ENCODE peak calls at places on chromosomes 12 and 14, in six cellular contexts. G is tibial artery, O is A549, I is Panc1, P is left lung, R is fibroblast of lung. U is an unnamed sample.

GRCh38 chr12:57549203-57549908 is 488 bp upstream of the KIF5A start:
- DNase-seq in R (no peak), P (no peak), I (no peak), O (no peak), G (peak; percentile 49), U (no peak)

GRCh38 chr14:49881296-49882006 is 11.4 kb upstream of the ARF6 start:
- DNase-seq in P (no peak), G (no peak), I (no peak), O (no peak), R (no peak), U (no peak)

GRCh38 chr12:101767537-101767936 is 28.3 kb upstream of the SYCP3 start:
- DNase-seq in I (no peak), G (no peak), R (no peak), P (no peak), O (no peak), U (no peak)

GRCh38 chr12:112261559-112261958 is 120.7 kb downstream of the HECTD4 start:
- DNase-seq in G (no peak), O (peak; percentile 37), I (no peak), R (no peak), P (no peak), U (no peak)

GRCh38 chr14:93936245-93936644 is 9.1 kb downstream of the FAM181A start:
- DNase-seq in O (peak; percentile 41), R (no peak), P (no peak), I (no peak), G (no peak), U (no peak)

GRCh38 chr14:49306152-49306751 is 279.9 kb downstream of the RPS29 start:
- DNase-seq in G (no peak), P (no peak), I (no peak), R (peak; percentile 2), O (peak; percentile 5), U (no peak)

GRCh38 chr12:80670214-80670613 is 37.2 kb upstream of the MYF6 start:
- DNase-seq in O (no peak), R (no peak), I (no peak), G (no peak), P (no peak), U (no peak)

GRCh38 chr14:55129086-55129427 is at the start of gene LGALS3:
- DNase-seq in I (no peak), G (peak; percentile 90), R (peak; percentile 69), O (peak; percentile 80), P (peak; percentile 82), U (peak; percentile 79)

GRCh38 chr12:31896514-31897039 is 62.6 kb upstream of the RESF1 start:
- DNase-seq in R (peak; percentile 96), P (peak; percentile 42), I (no peak), G (no peak), O (no peak), U (no peak)

GRCh38 chr12:116389990-116390655 is 112.6 kb upstream of the MED13L start:
- DNase-seq in O (peak; percentile 64), G (no peak), I (no peak), P (no peak), R (peak; percentile 99), U (no peak)

GRCh38 chr12:118052324-118053070 is 8.5 kb downstream of the WSB2 start:
- DNase-seq in R (peak; percentile 98), P (peak; percentile 76), G (peak; percentile 92), I (peak; percentile 96), O (peak; percentile 98), U (peak; percentile 91)

GRCh38 chr14:59150990-59151389 is 37.5 kb upstream of the DAAM1 start:
- DNase-seq in R (no peak), I (no peak), P (no peak), G (no peak), O (no peak), U (no peak)

GRCh38 chr12:54991992-54992377 is 7.4 kb upstream of the TESPA1 start:
- DNase-seq in G (no peak), I (no peak), R (no peak), P (no peak), O (no peak), U (no peak)

DNA sequence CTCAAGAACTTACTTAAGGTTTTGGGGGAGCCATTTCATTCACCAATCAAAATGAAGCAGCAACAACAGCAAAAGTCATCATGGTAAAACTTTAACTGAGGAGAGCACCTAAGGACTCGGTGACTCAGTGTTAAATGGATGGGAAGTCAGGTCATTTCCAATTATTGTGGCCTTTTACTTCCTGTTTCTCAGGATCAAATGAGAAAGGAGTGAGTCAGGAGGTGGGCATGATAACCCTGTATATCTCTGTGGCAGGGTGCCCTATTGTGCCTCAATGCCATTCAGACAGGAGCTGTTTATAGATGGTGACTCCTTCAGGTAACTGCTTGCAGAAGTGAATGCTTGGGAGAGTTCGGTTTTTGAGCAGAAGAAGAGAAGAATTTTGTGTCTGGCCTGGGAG is 135.5 kb upstream of the CPM start:
- DNase-seq in P (peak; percentile 50), I (no peak), O (peak; percentile 80), G (no peak), R (peak; percentile 68), U (no peak)
- H3K9me3 ChIP-seq in P (no peaks in the 10 kb centered on the region), I (no peaks in the 10 kb centered on the region), O (no peaks in the 10 kb centered on the region), G (no peaks in the 10 kb centered on the region), R (no peaks in the 10 kb centered on the region), U (no peaks in the 10 kb centered on the region)

DNA sequence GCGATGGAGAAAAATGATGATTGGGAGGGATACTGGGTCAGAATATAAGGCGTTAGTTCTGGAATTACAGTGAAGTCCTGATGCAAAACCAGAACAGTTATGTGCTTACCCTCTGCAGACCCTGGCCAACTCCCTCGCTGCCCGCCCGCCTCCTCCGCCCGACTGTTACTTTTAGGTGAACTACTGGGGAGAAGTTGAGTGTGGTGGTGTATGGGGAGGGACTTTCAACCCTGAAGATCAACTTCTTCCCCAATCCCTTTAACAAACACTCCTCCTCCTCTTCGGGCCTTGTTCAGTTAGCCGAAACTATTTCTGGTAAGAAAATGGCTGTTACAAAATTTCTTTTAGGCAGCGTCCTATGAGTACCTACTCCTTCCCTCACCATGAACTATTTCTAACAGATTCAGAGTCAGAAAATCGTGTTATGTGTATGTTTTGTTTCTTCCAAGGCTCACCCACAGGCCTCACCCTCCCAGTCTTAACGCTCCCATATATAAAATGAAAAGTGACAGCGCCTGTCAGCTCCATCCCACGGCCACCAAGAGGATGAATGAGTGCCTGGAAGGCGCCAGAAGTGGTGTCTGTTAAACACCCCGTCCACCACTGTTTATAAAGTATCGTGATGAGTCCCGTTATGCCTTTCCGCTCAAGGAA is 1.3 kb downstream of the FBXO33 start:
- DNase-seq in P (no peak), R (peak; percentile 17), O (no peak), G (no peak), I (no peak), U (no peak)
- H3K4me1 ChIP-seq in P (peaks cover 55% of the 10 kb centered on the region), R (peaks cover 2% of the 10 kb centered on the region), O (peaks cover 23% of the 10 kb centered on the region), G (peaks cover 55% of the 10 kb centered on the region), I (peaks cover 18% of the 10 kb centered on the region), U (peaks cover 47% of the 10 kb centered on the region)

GRCh38 chr14:65208548-65208947 is 106.2 kb upstream of the MAX start:
- DNase-seq in G (no peak), R (no peak), P (no peak), O (no peak), I (no peak), U (no peak)
- H3K4me3 ChIP-seq in G (no peak overlapping the region), R (no peak overlapping the region), P (no peak overlapping the region), O (no peak overlapping the region), I (no peak overlapping the region), U (no peak overlapping the region)

GRCh38 chr12:96810057-96810456 is 97.0 kb upstream of the NEDD1 start:
- DNase-seq in O (no peak), R (peak; percentile 8), I (no peak), G (no peak), P (no peak), U (no peak)
- H3K9me3 ChIP-seq in O (no peaks in the 10 kb centered on the region), R (no peaks in the 10 kb centered on the region), I (no peaks in the 10 kb centered on the region), G (no peaks in the 10 kb centered on the region), P (no peaks in the 10 kb centered on the region), U (no peaks in the 10 kb centered on the region)

DNA sequence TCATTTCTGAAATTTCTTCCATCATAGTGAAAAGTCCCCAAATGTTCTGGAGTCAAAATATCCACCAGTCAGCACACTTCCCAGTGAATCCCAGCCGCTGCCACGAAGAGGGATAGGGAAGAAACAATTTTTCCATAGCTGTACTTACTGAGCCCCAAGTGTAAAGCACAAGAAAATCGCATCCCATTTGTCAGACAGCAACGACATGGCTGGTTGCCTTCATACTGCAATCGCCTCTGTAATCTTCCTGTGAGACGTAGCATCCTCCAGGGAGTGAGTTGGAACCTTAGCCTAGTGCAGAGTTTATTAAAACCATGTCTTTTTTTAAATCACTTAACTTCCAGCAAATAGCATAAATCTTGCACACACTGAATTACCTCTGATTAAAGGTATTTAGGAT is 56.8 kb downstream of the GNG2 start:
- DNase-seq in O (no peak), I (no peak), R (no peak), G (no peak), P (no peak), U (no peak)
- H3K4me1 ChIP-seq in O (no peaks in the 10 kb centered on the region), I (no peaks in the 10 kb centered on the region), R (no peaks in the 10 kb centered on the region), G (no peaks in the 10 kb centered on the region), P (no peaks in the 10 kb centered on the region), U (no peaks in the 10 kb centered on the region)

DNA sequence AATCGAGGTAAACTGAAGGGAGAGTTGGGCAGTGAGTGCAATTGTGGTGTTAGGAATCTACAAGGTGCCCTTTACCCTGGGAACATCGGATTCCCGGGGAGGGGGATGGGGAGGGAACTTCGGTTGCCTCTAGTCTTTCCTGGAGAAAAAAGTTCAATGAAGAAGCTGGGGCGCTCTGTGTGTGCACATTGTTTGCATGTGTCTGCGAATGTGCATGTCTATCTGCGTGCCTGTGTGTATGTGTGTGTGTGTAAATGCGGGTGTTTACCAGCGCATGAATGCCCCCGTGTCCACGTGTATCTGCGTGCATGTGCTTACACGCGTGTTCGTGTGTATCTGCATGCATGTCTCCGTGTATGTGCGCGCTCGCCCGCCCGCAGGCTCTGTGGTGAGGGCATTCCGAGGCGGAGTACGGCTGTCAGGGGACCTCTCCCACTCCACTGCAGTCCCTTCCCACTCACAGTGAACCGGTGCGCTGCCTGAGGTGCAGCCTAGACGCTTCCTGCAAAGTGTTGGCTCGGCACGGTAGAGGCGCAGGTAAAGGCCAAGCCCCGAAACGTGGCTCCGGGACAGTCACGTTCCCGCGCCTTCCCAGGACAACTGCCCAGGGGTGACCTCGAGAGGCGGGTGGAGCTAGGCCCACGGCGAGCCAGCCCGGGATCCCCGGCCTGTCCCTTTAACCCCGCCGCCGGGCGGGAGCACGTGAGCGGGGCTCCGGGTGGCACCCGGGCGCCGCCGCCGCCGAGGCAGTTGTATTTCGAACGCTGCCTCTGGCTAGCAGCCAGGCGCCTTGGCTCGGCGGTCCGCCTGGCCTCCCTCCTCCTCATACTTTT is 586 bp upstream of the HMGA2 start:
- DNase-seq in G (peak; percentile 65), R (peak; percentile 56), P (peak; percentile 32), O (peak; percentile 53), I (peak; percentile 69), U (no peak)
- H3K4me3 ChIP-seq in G (peak overlapping the region; percentile 64), R (peak overlapping the region; percentile 82), P (peak overlapping the region; percentile 46), O (peak overlapping the region; percentile 80), I (peak overlapping the region; percentile 79), U (peak overlapping the region; percentile 41)